ENCODE peak calls at places on chromosomes 1 and 21, in seven cellular contexts. O is amniotic epithelial cell; S is kidney tubule cell; E is stimulated activated CD8-positive, alpha-beta memory T cell treated with anti-CD3 and anti-CD28 coated beads, Interleukin-2, amount 100 ng/mL, for 1 hour; U is stimulated activated CD4-positive, alpha-beta T cell treated with anti-CD3 and anti-CD28 coated beads, Interleukin-1b, Interleukin-23, amount 100 ng/mL, for 24 hours; B is cardiac septum; M is activated CD4-positive, CD25-positive, alpha-beta regulatory T cell. N is an unnamed sample.

GRCh38 chr1:72280714-72281113 is 1.6 kb downstream of the NEGR1 start:
- DNase-seq in O (peak), E (no peak), U (no peak), B (no peak), S (no peak), M (no peak), N (no peak)

GRCh38 chr1:201331166-201331565 is 46.3 kb downstream of the TNNT2 start:
- DNase-seq in M (no peak), B (peak), E (no peak), O (no peak), U (no peak), S (no peak), N (no peak)

GRCh38 chr1:86687595-86687994 is 16.8 kb upstream of the SH3GLB1 start:
- DNase-seq in O (no peak), U (no peak), S (peak), M (no peak), E (no peak), B (no peak), N (no peak)

GRCh38 chr1:155184835-155185782 is 11.5 kb downstream of the TRIM46 start:
- DNase-seq in U (no peak), S (peak), E (no peak), M (no peak), O (no peak), B (peak), N (no peak)

GRCh38 chr1:99849744-99850457 is at the start of gene AGL:
- DNase-seq in S (peak), M (peak), U (peak), E (peak), B (peak), O (peak), N (peak)

GRCh38 chr1:77513839-77514763 is 168.4 kb downstream of the ZZZ3 start:
- DNase-seq in O (peak), B (no peak), M (no peak), E (no peak), U (no peak), S (peak), N (no peak)

GRCh38 chr1:170742600-170742999 is 78.7 kb downstream of the PRRX1 start:
- DNase-seq in U (no peak), E (no peak), S (no peak), O (no peak), B (no peak), M (no peak), N (no peak)

GRCh38 chr1:198939286-198939685 is 300.4 kb downstream of the PTPRC start:
- DNase-seq in M (no peak), U (no peak), E (no peak), B (no peak), O (no peak), S (no peak), N (no peak)

GRCh38 chr1:7893529-7894180 is 40.8 kb upstream of the UTS2 start:
- DNase-seq in E (no peak), U (no peak), M (no peak), S (no peak), B (no peak), O (peak), N (no peak)

GRCh38 chr1:9890224-9890731 is 19.8 kb downstream of the CTNNBIP1 start:
- DNase-seq in M (no peak), B (no peak), O (peak), U (no peak), S (peak), E (no peak), N (no peak)

GRCh38 chr1:84847253-84848247 is 45.5 kb downstream of the LPAR3 start:
- DNase-seq in U (no peak), S (peak), E (no peak), M (no peak), O (peak), B (peak), N (no peak)

GRCh38 chr1:241817331-241817792 is 30.6 kb upstream of the EXO1 start:
- DNase-seq in S (peak), B (no peak), O (peak), E (no peak), M (no peak), U (no peak), N (no peak)

GRCh38 chr1:41313661-41314131 is 47.5 kb upstream of the FOXO6 start:
- DNase-seq in E (no peak), M (no peak), S (peak), U (no peak), B (no peak), O (peak), N (no peak)

GRCh38 chr1:14522331-14523241 is 75.9 kb upstream of the KAZN start:
- DNase-seq in U (no peak), B (no peak), O (no peak), E (no peak), M (no peak), S (peak), N (no peak)

GRCh38 chr1:225446298-225446941 is 18.6 kb upstream of the LBR start:
- DNase-seq in U (no peak), S (no peak), M (no peak), B (no peak), O (no peak), E (no peak), N (peak)

GRCh38 chr1:209759829-209760359 is 4.0 kb downstream of the TRAF3IP3 start:
- DNase-seq in O (no peak), B (no peak), U (no peak), M (no peak), S (no peak), E (no peak), N (no peak)

GRCh38 chr1:159315381-159315780 is 13.2 kb downstream of the FCER1A start:
- DNase-seq in B (no peak), S (no peak), E (no peak), U (no peak), O (no peak), M (no peak), N (no peak)

GRCh38 chr1:21217812-21218596 is 41.3 kb upstream of the EIF4G3 start:
- DNase-seq in E (no peak), B (peak), S (no peak), U (no peak), M (peak), O (no peak), N (no peak)

GRCh38 chr1:109148838-109149555 is 35.1 kb downstream of the ELAPOR1 start:
- DNase-seq in U (no peak), B (no peak), M (no peak), E (no peak), O (peak), S (no peak), N (no peak)

GRCh38 chr21:27526451-27526850 is 559.6 kb upstream of the ADAMTS5 start:
- DNase-seq in B (no peak), M (no peak), U (no peak), O (peak), S (peak), E (no peak), N (no peak)

GRCh38 chr1:151494741-151495281 is 16.4 kb upstream of the CGN start:
- DNase-seq in S (peak), B (no peak), O (peak), M (no peak), E (no peak), U (no peak), N (no peak)

GRCh38 chr21:37455504-37455911 is 88.9 kb downstream of the DYRK1A start:
- DNase-seq in O (no peak), B (no peak), S (no peak), M (no peak), E (no peak), U (no peak), N (no peak)

GRCh38 chr21:16169810-16170209 is 440.0 kb downstream of the USP25 start:
- DNase-seq in M (no peak), B (no peak), S (no peak), O (no peak), E (no peak), U (no peak), N (no peak)